ENCODE peak calls at places on chromosomes 11 and 22, in eight cellular contexts. G, I, F, U, B, M, N and C are unnamed samples.

GRCh38 chr11:131025421-131026126 is 109.3 kb upstream of the SNX19 start:
- DNase-seq in G (no peak), I (no peak), F (no peak), U (no peak), B (peak; percentile 16), M (no peak), N (no peak), C (no peak)

GRCh38 chr22:20514658-20515406 is 7.4 kb downstream of the MED15 start:
- DNase-seq in G (peak; percentile 58), I (no peak), F (peak; percentile 97), U (no peak), B (peak; percentile 85), M (no peak), N (no peak), C (peak; percentile 85)

GRCh38 chr11:17596711-17597110 is 49.7 kb downstream of the OTOG start:
- DNase-seq in G (no peak), I (peak; percentile 53), F (no peak), U (no peak), B (no peak), M (peak; percentile 57), N (no peak), C (no peak)

GRCh38 chr22:35436421-35436820 is 36.5 kb downstream of the MCM5 start:
- DNase-seq in G (no peak), I (no peak), F (no peak), U (no peak), B (no peak), M (no peak), N (no peak), C (no peak)

GRCh38 chr11:11931461-11932055 is 76.9 kb downstream of the DKK3 start:
- DNase-seq in G (peak; percentile 57), I (no peak), F (peak; percentile 64), U (no peak), B (peak; percentile 51), M (no peak), N (peak; percentile 76), C (peak; percentile 51)

GRCh38 chr22:25407859-25408229 is 156.6 kb upstream of the GRK3 start:
- DNase-seq in G (no peak), I (no peak), F (no peak), U (no peak), B (no peak), M (no peak), N (no peak), C (no peak)

GRCh38 chr22:25702046-25702445 is 39.9 kb upstream of the MYO18B start:
- DNase-seq in G (peak; percentile 13), I (no peak), F (peak; percentile 44), U (no peak), B (peak; percentile 10), M (no peak), N (no peak), C (no peak)

GRCh38 chr22:23514317-23515038 is 65.6 kb downstream of the IGLL1 start:
- DNase-seq in G (no peak), I (peak; percentile 85), F (no peak), U (no peak), B (no peak), M (no peak), N (peak; percentile 69), C (no peak)

GRCh38 chr11:20154381-20154780 is 5.9 kb downstream of the DBX1 start:
- DNase-seq in G (no peak), I (no peak), F (peak; percentile 32), U (no peak), B (no peak), M (no peak), N (peak; percentile 89), C (peak; percentile 26)
- H3K27me3 ChIP-seq in G (peaks cover 56% of the 10 kb centered on the region), I (peaks cover 61% of the 10 kb centered on the region), F (peaks cover 35% of the 10 kb centered on the region), U (peaks cover 18% of the 10 kb centered on the region), B (peaks cover 51% of the 10 kb centered on the region), M (peaks cover 29% of the 10 kb centered on the region), N (peaks cover 38% of the 10 kb centered on the region), C (peaks cover 77% of the 10 kb centered on the region)

GRCh38 chr11:45751430-45751829 is 53.5 kb upstream of the SLC35C1 start:
- DNase-seq in G (no peak), I (no peak), F (no peak), U (no peak), B (no peak), M (no peak), N (peak; percentile 88), C (no peak)
- H3K27me3 ChIP-seq in G (peaks cover 32% of the 10 kb centered on the region), I (peaks cover 24% of the 10 kb centered on the region), F (peaks cover 6% of the 10 kb centered on the region), U (no peaks in the 10 kb centered on the region), B (peaks cover 10% of the 10 kb centered on the region), M (no peaks in the 10 kb centered on the region), N (no peaks in the 10 kb centered on the region), C (peaks cover 52% of the 10 kb centered on the region)

GRCh38 chr22:27252282-27253049 is 549.1 kb downstream of the MN1 start:
- DNase-seq in G (no peak), I (peak; percentile 87), F (peak; percentile 89), U (no peak), B (peak; percentile 92), M (peak; percentile 68), N (no peak), C (peak; percentile 71)
- H3K27me3 ChIP-seq in G (no peaks in the 10 kb centered on the region), I (no peaks in the 10 kb centered on the region), F (no peaks in the 10 kb centered on the region), U (no peaks in the 10 kb centered on the region), B (no peaks in the 10 kb centered on the region), M (no peaks in the 10 kb centered on the region), N (no peaks in the 10 kb centered on the region), C (no peaks in the 10 kb centered on the region)

DNA sequence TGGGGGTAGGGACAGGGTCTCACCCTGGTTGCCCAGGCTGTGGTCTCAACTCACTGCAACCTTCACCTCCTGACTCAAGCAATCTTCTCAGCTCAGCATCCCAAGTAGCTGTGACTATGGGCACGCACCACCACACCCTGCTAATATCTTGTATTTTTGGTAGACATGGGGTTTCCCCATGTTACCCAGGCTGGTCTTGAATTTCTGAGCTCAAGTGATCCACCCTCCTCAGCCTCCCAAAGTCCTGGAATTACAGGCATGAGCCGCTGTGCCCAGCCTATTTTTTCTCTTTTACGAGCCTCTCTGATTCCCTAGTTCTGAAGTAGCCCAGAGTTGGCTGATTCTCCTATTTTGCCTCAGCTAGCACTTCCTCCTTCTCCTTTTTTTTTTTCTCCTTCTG is 83.6 kb downstream of the ZNF280B start:
- DNase-seq in G (no peak), I (no peak), F (no peak), U (no peak), B (no peak), M (no peak), N (no peak), C (no peak)
- H3K27me3 ChIP-seq in G (peaks cover 41% of the 10 kb centered on the region), I (peaks cover 38% of the 10 kb centered on the region), F (peaks cover 3% of the 10 kb centered on the region), U (no peaks in the 10 kb centered on the region), B (peaks cover 9% of the 10 kb centered on the region), M (no peaks in the 10 kb centered on the region), N (peaks cover 4% of the 10 kb centered on the region), C (peaks cover 21% of the 10 kb centered on the region)